ENCODE peak calls at places on chromosome 4, in ten cellular contexts. H is stomach, F is IMR-90, Z is esophagus muscularis mucosa, V is transverse colon, J is body of pancreas, O is A549, K is HCT116, N is testis, G is suprapubic skin. I is an unnamed sample.
A peak's percentile ranks its signal among the peaks of the same experiment; 100 is the strongest.

GRCh38 chr4:85681194-85681803 is 206.3 kb downstream of the ARHGAP24 start:
- DNase-seq in H (no peak), F (peak; percentile 49), Z (no peak), V (peak; percentile 19), J (peak; percentile 60), O (no peak), K (no peak), N (peak; percentile 49), G (peak; percentile 65), I (no peak)

GRCh38 chr4:128917781-128918180 is 108.3 kb downstream of the JADE1 start:
- DNase-seq in H (no peak), F (no peak), Z (no peak), V (no peak), J (no peak), O (no peak), K (no peak), N (no peak), G (no peak), I (no peak)

GRCh38 chr4:186148335-186148975 is 42.9 kb upstream of the CYP4V2 start:
- DNase-seq in H (no peak), F (no peak), Z (no peak), V (no peak), J (no peak), O (no peak), K (no peak), N (no peak), G (no peak), I (no peak)

GRCh38 chr4:78799551-78800495 is 23.7 kb downstream of the BMP2K start:
- DNase-seq in H (no peak), F (no peak), Z (no peak), V (no peak), J (no peak), O (no peak), K (no peak), N (no peak), G (no peak), I (no peak)

GRCh38 chr4:125832161-125832560 is 517.4 kb downstream of the FAT4 start:
- DNase-seq in H (no peak), F (no peak), Z (no peak), V (no peak), J (no peak), O (no peak), K (no peak), N (no peak), G (no peak), I (no peak)

GRCh38 chr4:60089546-60090273 is 1110.4 kb upstream of the ADGRL3 start:
- DNase-seq in H (no peak), F (no peak), Z (no peak), V (no peak), J (no peak), O (no peak), K (no peak), N (no peak), G (no peak), I (no peak)

GRCh38 chr4:80112236-80112635 is 39.2 kb upstream of the ANTXR2 start:
- DNase-seq in H (no peak), F (peak; percentile 18), Z (no peak), V (no peak), J (no peak), O (no peak), K (no peak), N (no peak), G (peak; percentile 67), I (no peak)

GRCh38 chr4:104491396-104491821 is 3.3 kb downstream of the CXXC4 start:
- DNase-seq in H (peak; percentile 34), F (no peak), Z (no peak), V (peak; percentile 47), J (no peak), O (peak; percentile 11), K (no peak), N (peak; percentile 59), G (peak; percentile 69), I (peak; percentile 7)

GRCh38 chr4:53987761-53988171 is 76.6 kb downstream of the CHIC2 start:
- DNase-seq in H (no peak), F (peak; percentile 81), Z (no peak), V (no peak), J (no peak), O (no peak), K (peak; percentile 26), N (no peak), G (no peak), I (peak; percentile 16)

GRCh38 chr4:55834086-55834795 is 14.7 kb downstream of the EXOC1L start:
- DNase-seq in H (no peak), F (no peak), Z (no peak), V (no peak), J (no peak), O (no peak), K (no peak), N (no peak), G (no peak), I (no peak)

GRCh38 chr4:73417342-73417741 is 13.3 kb downstream of the ALB start:
- DNase-seq in H (no peak), F (no peak), Z (no peak), V (no peak), J (no peak), O (no peak), K (no peak), N (no peak), G (no peak), I (no peak)

GRCh38 chr4:151434183-151434860 is 25.3 kb downstream of the FHIP1A start:
- DNase-seq in H (no peak), F (peak; percentile 19), Z (no peak), V (no peak), J (no peak), O (no peak), K (no peak), N (no peak), G (no peak), I (no peak)

GRCh38 chr4:8614365-8615193 is 22.0 kb downstream of the CPZ start:
- DNase-seq in H (no peak), F (no peak), Z (no peak), V (no peak), J (no peak), O (no peak), K (no peak), N (no peak), G (peak; percentile 39), I (no peak)

GRCh38 chr4:180028682-180029081 is 2214.5 kb upstream of the TENM3 start:
- DNase-seq in H (no peak), F (peak; percentile 55), Z (no peak), V (peak; percentile 23), J (peak; percentile 37), O (no peak), K (peak; percentile 33), N (peak; percentile 75), G (no peak), I (no peak)

GRCh38 chr4:139734875-139735380 is 69.3 kb downstream of the MGST2 start:
- DNase-seq in H (peak; percentile 81), F (peak; percentile 75), Z (peak; percentile 95), V (peak; percentile 74), J (peak; percentile 92), O (no peak), K (no peak), N (peak; percentile 91), G (peak; percentile 89), I (peak; percentile 53)
- TF ChIP-seq POLR2A in H (no peak), F (no peak), Z (no peak), V (no peak), J (peak; percentile 40), O (no peak), K (no peak), N (no peak), G (no peak), I (no peak)

DNA sequence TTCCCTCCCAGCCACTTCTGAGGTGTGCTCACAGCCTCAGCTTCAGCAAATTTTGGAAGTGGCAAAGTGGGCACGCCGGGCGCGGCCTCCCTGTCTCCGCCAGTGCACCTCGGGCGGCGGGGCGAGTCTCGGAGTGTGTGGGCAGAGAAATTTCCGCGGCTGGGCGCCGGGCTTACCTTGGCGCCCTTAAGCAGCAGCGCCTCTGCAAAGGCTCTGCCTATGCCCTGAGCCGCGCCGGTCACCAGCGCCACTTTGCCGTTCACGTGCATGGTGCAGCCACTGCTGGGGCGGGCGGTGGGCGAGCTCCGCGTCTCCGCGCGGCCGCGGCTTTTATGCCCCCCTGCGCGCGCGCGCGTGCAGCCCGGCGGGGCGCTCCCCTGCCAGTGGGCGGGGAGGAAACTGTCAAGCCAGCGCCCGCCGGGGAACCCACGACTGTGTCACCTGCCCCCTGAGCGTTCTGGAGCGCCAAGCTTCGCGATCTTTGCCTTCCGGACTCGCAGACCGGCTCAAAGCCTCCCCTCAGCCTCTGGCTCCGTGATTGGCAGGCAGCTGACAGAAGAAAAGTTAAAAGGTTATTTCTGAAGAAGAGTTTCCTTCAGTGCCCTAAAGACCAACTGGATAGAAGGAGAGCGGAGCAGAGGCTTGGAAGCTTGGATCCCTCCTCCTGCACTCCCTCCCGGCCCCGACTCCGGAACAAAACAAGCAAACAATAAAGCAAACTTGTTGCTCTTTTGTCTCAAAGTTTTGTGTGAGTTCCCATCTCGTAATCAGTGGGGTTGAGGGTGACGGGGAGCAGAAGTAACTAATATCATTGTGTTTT is at the start of gene HPGD:
- DNase-seq in H (peak; percentile 75), F (no peak), Z (peak; percentile 93), V (peak; percentile 81), J (peak; percentile 37), O (peak; percentile 33), K (no peak), N (peak; percentile 67), G (peak; percentile 90), I (peak; percentile 23)
- TF ChIP-seq POLR2A in H (no peak), F (no peak), Z (no peak), V (peak; percentile 80), J (peak; percentile 6), O (peak; percentile 38), K (no peak), N (no peak), G (peak; percentile 46), I (no peak)

DNA sequence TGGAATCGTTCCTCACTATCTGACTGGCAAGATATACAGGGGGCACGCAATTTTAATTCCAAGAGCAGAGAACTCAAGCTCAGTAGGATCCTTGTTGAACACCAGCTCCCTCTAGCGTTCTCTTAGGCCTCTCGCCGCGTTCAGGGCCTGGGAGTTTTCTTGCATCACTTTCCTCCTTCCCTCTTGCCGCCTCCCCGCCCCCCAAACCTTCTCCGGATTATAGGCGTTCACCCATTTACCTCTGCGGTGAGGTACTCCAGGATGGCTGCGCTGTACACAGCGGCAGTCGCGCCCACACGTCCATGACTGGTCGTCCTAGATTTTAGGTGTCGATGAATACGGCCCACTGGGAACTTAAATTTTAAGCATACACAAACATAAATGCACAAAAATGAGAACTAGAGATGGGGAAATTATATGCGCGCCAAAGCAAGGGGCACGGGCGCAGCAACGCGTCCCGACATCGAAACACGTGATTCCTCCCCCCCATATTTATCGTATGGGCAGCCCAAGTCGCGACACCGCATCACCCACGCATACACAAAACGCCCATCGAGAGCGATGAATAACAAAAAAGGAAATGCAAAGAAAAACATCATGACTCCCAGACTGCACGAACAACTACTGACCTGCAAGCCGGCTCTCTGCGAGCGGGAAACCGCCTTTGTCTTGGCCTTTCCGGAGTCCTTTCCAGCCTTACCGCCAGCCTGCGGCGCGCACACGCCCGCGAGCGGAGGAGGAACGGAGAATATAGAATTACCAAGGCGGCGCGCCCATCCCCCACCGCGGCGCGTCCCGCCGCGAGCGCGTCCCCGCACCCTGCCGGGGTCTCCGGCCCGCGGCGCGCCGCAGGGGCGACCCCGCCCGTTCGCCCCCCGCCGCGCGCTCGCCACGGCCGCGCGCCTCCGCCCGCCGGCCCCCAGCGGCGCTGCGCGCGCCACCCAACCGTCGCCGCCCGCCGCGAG is 759 bp downstream of the H2AZ1 start:
- DNase-seq in H (peak; percentile 90), F (peak; percentile 93), Z (peak; percentile 96), V (peak; percentile 95), J (peak; percentile 92), O (no peak), K (peak; percentile 91), N (peak; percentile 93), G (peak; percentile 94), I (no peak)
- TF ChIP-seq POLR2A in H (no peak), F (no peak), Z (no peak), V (peak; percentile 63), J (peak; percentile 59), O (no peak), K (peak; percentile 25), N (no peak), G (no peak), I (no peak)

GRCh38 chr4:102827674-102828496 is 534 bp upstream of the UBE2D3 start:
- DNase-seq in H (peak; percentile 98), F (peak; percentile 100), Z (peak; percentile 100), V (peak; percentile 99), J (peak; percentile 100), O (peak; percentile 53), K (peak; percentile 100), N (peak; percentile 100), G (peak; percentile 100), I (peak; percentile 43)
- TF ChIP-seq POLR2A in H (no peak), F (peak; percentile 84), Z (peak; percentile 7), V (peak; percentile 86), J (peak; percentile 94), O (peak; percentile 62), K (peak; percentile 91), N (peak; percentile 14), G (peak; percentile 19), I (peak; percentile 32)

I was measured in H54.